ENCODE peak calls at places on chromosome 17, in nine cellular contexts. U is fibroblast of villous mesenchyme, R is neural progenitor cell, L is bronchial epithelial cell, T is fibroblast of lung, K is fibroblast of mammary gland, Q is GM06990, S is hepatocyte, Z is GM23338. V is an unnamed sample.

GRCh38 chr17:28472871-28473497 is 460 bp upstream of the SLC13A2 start:
- DNase-seq in U (no peak), R (no peak), L (no peak), T (no peak), K (no peak), Q (no peak), S (no peak), Z (no peak), V (no peak)

GRCh38 chr17:65559483-65559801 is 2.0 kb downstream of the AXIN2 start:
- DNase-seq in U (no peak), R (peak), L (no peak), T (peak), K (no peak), Q (no peak), S (no peak), Z (no peak), V (no peak)

GRCh38 chr17:36474571-36474970 is 11.9 kb upstream of the ZNHIT3 start:
- DNase-seq in U (no peak), R (no peak), L (no peak), T (no peak), K (no peak), Q (no peak), S (no peak), Z (no peak), V (no peak)

GRCh38 chr17:4440690-4441686 is 7.2 kb downstream of the SPNS3 start:
- DNase-seq in U (peak), R (no peak), L (no peak), T (no peak), K (no peak), Q (no peak), S (no peak), Z (no peak), V (no peak)

GRCh38 chr17:45791935-45792334 is 7.8 kb downstream of the CRHR1 start:
- DNase-seq in U (no peak), R (no peak), L (peak), T (no peak), K (no peak), Q (no peak), S (no peak), Z (no peak), V (no peak)

GRCh38 chr17:8162232-8162996 is at the start of gene VAMP2:
- DNase-seq in U (peak), R (peak), L (no peak), T (peak), K (peak), Q (peak), S (peak), Z (peak), V (no peak)

GRCh38 chr17:65365209-65365608 is 196.2 kb downstream of the AXIN2 start:
- DNase-seq in U (no peak), R (no peak), L (no peak), T (no peak), K (no peak), Q (no peak), S (no peak), Z (no peak), V (no peak)

GRCh38 chr17:301681-302299 is 50.8 kb downstream of the RPH3AL start:
- DNase-seq in U (no peak), R (no peak), L (no peak), T (no peak), K (no peak), Q (no peak), S (no peak), Z (no peak), V (peak)

GRCh38 chr17:55327225-55328088 is 62.7 kb downstream of the HLF start:
- DNase-seq in U (no peak), R (no peak), L (peak), T (no peak), K (no peak), Q (no peak), S (peak), Z (no peak), V (no peak)

GRCh38 chr17:57114085-57114673 is 29.1 kb downstream of the AKAP1 start:
- DNase-seq in U (no peak), R (peak), L (no peak), T (no peak), K (peak), Q (no peak), S (peak), Z (peak), V (peak)

GRCh38 chr17:58631523-58632323 is 60.1 kb downstream of the TEX14 start:
- DNase-seq in U (peak), R (peak), L (peak), T (peak), K (peak), Q (peak), S (peak), Z (peak), V (peak)

GRCh38 chr17:58352843-58353719 is 1.1 kb upstream of the SUPT4H1 start:
- DNase-seq in U (peak), R (peak), L (peak), T (peak), K (peak), Q (peak), S (peak), Z (peak), V (no peak)

GRCh38 chr17:19707728-19708221 is 8.6 kb downstream of the SLC47A2 start:
- DNase-seq in U (no peak), R (no peak), L (no peak), T (no peak), K (no peak), Q (no peak), S (no peak), Z (no peak), V (no peak)

GRCh38 chr17:45906237-45906636 is 11.9 kb downstream of the MAPT start:
- DNase-seq in U (no peak), R (no peak), L (no peak), T (no peak), K (no peak), Q (no peak), S (no peak), Z (no peak), V (no peak)

GRCh38 chr17:81722184-81723120 is 10.4 kb downstream of the SLC25A10 start:
- DNase-seq in U (no peak), R (no peak), L (peak), T (no peak), K (peak), Q (no peak), S (peak), Z (no peak), V (no peak)

GRCh38 chr17:20009302-20010098 is at the start of gene SPECC1:
- DNase-seq in U (peak), R (peak), L (peak), T (peak), K (peak), Q (peak), S (peak), Z (peak), V (peak)

GRCh38 chr17:77919276-77919675 is 39.2 kb upstream of the TNRC6C start:
- DNase-seq in U (no peak), R (peak), L (no peak), T (no peak), K (no peak), Q (no peak), S (no peak), Z (no peak), V (no peak)

GRCh38 chr17:78995022-78995760 is 14.4 kb downstream of the CANT1 start:
- DNase-seq in U (no peak), R (no peak), L (no peak), T (no peak), K (no peak), Q (no peak), S (no peak), Z (no peak), V (no peak)

GRCh38 chr17:21495281-21495680 is 119.1 kb downstream of the KCNJ12 start:
- DNase-seq in U (no peak), R (no peak), L (no peak), T (no peak), K (no peak), Q (no peak), S (no peak), Z (no peak), V (no peak)

GRCh38 chr17:80949451-80950421 is 41.9 kb upstream of the CHMP6 start:
- DNase-seq in U (no peak), R (peak), L (no peak), T (no peak), K (no peak), Q (no peak), S (no peak), Z (peak), V (peak)

GRCh38 chr17:77644181-77644972 is 314.1 kb upstream of the TNRC6C start:
- DNase-seq in U (no peak), R (no peak), L (no peak), T (no peak), K (no peak), Q (no peak), S (no peak), Z (no peak), V (no peak)

GRCh38 chr17:44354582-44355309 is 8.9 kb downstream of the FAM171A2 start:
- DNase-seq in U (no peak), R (peak), L (no peak), T (no peak), K (no peak), Q (peak), S (peak), Z (peak), V (peak)

GRCh38 chr17:67289174-67289876 is 44.3 kb upstream of the HELZ start:
- DNase-seq in U (peak), R (no peak), L (no peak), T (peak), K (peak), Q (no peak), S (peak), Z (peak), V (peak)

GRCh38 chr17:80765241-80766022 is 220.8 kb downstream of the RPTOR start:
- DNase-seq in U (peak), R (no peak), L (no peak), T (no peak), K (no peak), Q (no peak), S (no peak), Z (no peak), V (no peak)

GRCh38 chr17:79806863-79807720 is 10.2 kb upstream of the CBX8 start:
- DNase-seq in U (no peak), R (peak), L (no peak), T (no peak), K (no peak), Q (no peak), S (no peak), Z (no peak), V (no peak)

GRCh38 chr17:50168319-50168718 is 2.5 kb downstream of the SGCA start:
- DNase-seq in U (no peak), R (no peak), L (no peak), T (no peak), K (no peak), Q (no peak), S (no peak), Z (no peak), V (no peak)

GRCh38 chr17:8726477-8726876 is 18.2 kb downstream of the CCDC42 start:
- DNase-seq in U (no peak), R (no peak), L (no peak), T (no peak), K (no peak), Q (no peak), S (no peak), Z (no peak), V (no peak)

GRCh38 chr17:7704601-7705268 is at the start of gene EFNB3:
- DNase-seq in U (peak), R (peak), L (no peak), T (peak), K (no peak), Q (no peak), S (peak), Z (peak), V (peak)

GRCh38 chr17:77491921-77492445 is 351.2 kb downstream of the SEC14L1 start:
- DNase-seq in U (no peak), R (no peak), L (no peak), T (no peak), K (no peak), Q (peak), S (no peak), Z (no peak), V (peak)

GRCh38 chr17:27247071-27247957 is 46.6 kb upstream of the WSB1 start:
- DNase-seq in U (peak), R (no peak), L (peak), T (peak), K (peak), Q (no peak), S (peak), Z (no peak), V (no peak)

GRCh38 chr17:48583708-48584582 is 5.8 kb upstream of the HOXB4 start:
- DNase-seq in U (no peak), R (no peak), L (no peak), T (no peak), K (peak), Q (no peak), S (no peak), Z (no peak), V (no peak)

GRCh38 chr17:48588074-48588415 is 2.0 kb downstream of the HOXB3 start:
- DNase-seq in U (no peak), R (no peak), L (no peak), T (no peak), K (no peak), Q (no peak), S (no peak), Z (no peak), V (no peak)

GRCh38 chr17:48587276-48588073 is 2.6 kb downstream of the HOXB3 start:
- DNase-seq in U (peak), R (no peak), L (no peak), T (no peak), K (no peak), Q (no peak), S (no peak), Z (no peak), V (no peak)

GRCh38 chr17:48588519-48588918 is 1.5 kb downstream of the HOXB3 start:
- DNase-seq in U (no peak), R (no peak), L (no peak), T (no peak), K (no peak), Q (no peak), S (no peak), Z (no peak), V (no peak)

DNA sequence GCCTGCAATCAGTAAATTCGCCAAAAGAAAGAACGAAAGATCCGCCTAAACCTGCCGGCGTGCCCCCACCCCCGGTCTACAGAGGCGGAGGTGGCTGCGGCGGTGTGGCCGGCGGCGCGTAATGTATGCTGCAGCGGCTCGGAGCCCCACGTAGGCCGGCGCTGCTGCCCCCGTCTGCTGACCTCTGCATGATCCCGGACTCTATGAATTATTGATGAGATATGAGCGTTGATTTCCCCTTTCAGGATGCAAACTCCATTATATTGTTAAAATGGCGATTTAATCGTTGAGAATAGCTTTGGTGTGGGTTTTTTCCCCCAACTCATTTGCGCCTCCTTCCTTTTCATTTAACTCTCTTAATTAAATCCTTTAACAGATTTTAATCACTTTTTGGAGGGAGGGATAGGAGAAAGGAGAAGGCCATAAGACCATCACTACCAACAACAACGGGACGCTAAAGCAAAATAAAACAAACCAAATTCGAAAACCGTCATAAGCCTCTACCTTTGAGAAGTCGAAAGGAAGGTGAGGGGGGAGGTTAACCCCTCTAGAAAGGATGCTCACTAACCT is 3.6 kb downstream of the HOXB3 start:
- DNase-seq in U (no peak), R (no peak), L (no peak), T (peak), K (no peak), Q (no peak), S (no peak), Z (no peak), V (no peak)
- TF ChIP-seq CTCF in U (no peak), R (no peak), L (no peak), T (no peak), K (no peak), Q (no peak), S (no peak), Z (no peak), V (no peak)

DNA sequence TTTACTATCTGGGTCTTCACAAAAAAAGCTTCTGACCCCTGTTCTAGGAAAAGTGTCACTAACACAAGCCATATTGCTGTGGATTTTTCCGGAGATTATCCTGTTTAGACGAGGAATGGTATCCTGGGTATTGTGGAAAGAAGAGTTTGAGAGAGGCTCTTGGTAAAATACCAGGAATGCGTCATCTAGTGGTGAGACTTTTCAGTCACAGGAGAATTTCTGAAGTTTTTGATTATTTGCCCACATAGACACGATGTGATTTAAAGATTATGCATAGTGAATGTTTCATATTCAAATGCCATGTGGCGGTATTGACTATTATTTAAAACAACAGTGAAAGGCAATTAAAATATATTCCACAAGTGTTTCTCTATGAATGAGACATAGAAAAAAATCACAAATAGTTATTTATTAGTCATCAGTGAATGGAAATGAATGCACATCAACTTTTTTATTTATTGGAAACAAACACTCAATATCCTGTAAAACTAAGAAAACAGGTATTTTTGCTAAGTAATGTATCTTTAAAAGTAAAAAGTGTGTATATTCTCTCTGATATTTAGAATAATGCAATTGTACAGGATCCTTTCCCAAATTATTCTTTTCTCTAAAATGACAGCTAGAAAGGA is 7.8 kb downstream of the KRT28 start:
- DNase-seq in U (peak), R (peak), L (peak), T (peak), K (peak), Q (no peak), S (peak), Z (peak), V (no peak)
- TF ChIP-seq CTCF in U (peak), R (peak), L (peak), T (peak), K (peak), Q (peak), S (peak), Z (peak), V (peak)

DNA sequence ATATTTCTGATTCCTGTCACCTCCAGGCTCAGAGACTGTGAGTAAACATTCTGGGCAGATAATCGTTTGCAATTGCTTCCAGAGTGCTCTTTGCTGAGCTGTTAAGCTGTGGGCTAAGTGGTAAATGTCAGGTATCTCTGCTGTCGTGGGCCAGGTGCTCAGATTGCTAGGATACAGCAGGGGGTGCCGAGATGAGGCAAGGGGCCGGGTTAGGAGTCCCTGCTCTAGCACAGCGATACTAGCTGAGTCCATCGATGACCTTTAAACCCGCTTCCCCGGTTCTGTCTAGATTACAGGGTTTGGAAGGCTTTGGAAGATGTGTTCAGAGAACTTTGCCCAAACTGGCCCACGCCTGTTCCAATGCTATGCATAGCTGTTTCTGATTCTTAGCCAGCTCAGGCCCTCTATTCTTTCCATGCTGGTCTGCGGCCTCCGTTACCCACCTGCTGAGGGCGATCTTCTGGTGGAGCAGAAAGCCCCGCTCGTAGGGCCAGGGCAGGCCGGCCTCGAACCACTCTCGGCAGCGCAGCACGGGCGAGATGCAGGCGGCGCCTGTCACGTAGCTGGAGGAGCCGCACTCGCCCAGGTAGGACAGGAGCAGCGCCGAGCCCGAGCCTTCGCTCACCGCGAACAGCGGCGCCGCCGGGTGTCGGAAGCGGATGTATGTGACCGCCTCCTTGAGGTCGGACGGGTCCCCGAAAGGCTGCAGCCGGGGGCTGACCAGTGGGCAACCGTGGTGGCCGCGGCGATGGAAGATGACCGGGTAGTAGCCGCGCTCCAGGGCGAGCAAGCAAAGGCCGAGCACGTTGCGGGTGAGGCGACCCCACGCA is 979 bp downstream of the ABHD15 start:
- DNase-seq in U (no peak), R (peak), L (peak), T (no peak), K (no peak), Q (peak), S (peak), Z (peak), V (no peak)
- TF ChIP-seq CTCF in U (no peak), R (peak), L (peak), T (no peak), K (peak), Q (peak), S (peak), Z (peak), V (no peak)

DNA sequence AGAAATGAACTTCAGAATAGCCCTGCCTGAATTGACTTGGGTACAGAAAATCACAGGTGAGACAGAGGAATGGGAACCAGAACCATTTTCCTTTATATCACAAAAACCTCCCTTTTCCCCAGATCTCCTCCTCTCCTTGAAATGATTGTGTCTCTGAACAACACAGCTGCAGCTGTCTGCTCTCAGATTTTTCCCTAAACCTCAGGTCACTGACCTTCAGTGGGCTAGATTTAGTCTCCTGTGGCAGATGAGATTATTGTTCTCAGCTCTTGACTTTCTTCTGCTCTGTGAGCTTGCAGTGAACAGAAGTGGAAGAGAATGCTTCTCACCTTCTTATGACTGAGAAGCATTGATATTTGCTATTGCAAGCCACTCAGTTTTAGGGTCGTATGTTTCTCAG is 92.3 kb upstream of the FAM20A start:
- DNase-seq in U (no peak), R (no peak), L (no peak), T (no peak), K (no peak), Q (no peak), S (no peak), Z (no peak), V (no peak)
- TF ChIP-seq CTCF in U (no peak), R (no peak), L (no peak), T (no peak), K (no peak), Q (no peak), S (no peak), Z (no peak), V (no peak)

GRCh38 chr17:35119370-35120185 is at the start of gene RAD51D:
- DNase-seq in U (peak), R (peak), L (peak), T (peak), K (peak), Q (peak), S (peak), Z (peak), V (peak)

GRCh38 chr17:35121315-35121714 is at the start of gene FNDC8:
- DNase-seq in U (no peak), R (no peak), L (no peak), T (no peak), K (no peak), Q (no peak), S (no peak), Z (no peak), V (no peak)

GRCh38 chr17:35116845-35117244 is 2.8 kb downstream of the RAD51D start:
- DNase-seq in U (no peak), R (peak), L (no peak), T (no peak), K (no peak), Q (no peak), S (no peak), Z (peak), V (no peak)

GRCh38 chr17:35117984-35118383 is 1.7 kb downstream of the RAD51D start:
- DNase-seq in U (no peak), R (no peak), L (peak), T (no peak), K (peak), Q (no peak), S (no peak), Z (no peak), V (no peak)
- TF ChIP-seq CTCF in U (peak), R (peak), L (peak), T (peak), K (peak), Q (peak), S (no peak), Z (no peak), V (no peak)